ENCODE peak calls at places on chromosomes 4 and X, in five cellular contexts. R is right cardiac atrium, K is lung, F is sigmoid colon, J is IMR-90. V is an unnamed sample.

GRCh38 chr4:165360041-165360782 is 18.6 kb upstream of the CPE start:
- DNase-seq in R (no peak), J (no peak), K (no peak), F (no peak), V (no peak)

GRCh38 chr4:155705664-155706063 is 39.0 kb downstream of the GUCY1A1 start:
- DNase-seq in K (no peak), R (no peak), F (no peak), J (peak; percentile 64), V (no peak)

GRCh38 chr4:7941111-7942018 is 1.7 kb upstream of the AFAP1 start:
- DNase-seq in K (no peak), J (no peak), R (no peak), F (peak; percentile 66), V (peak; percentile 57)

GRCh38 chr4:152166567-152166966 is 369.3 kb downstream of the FBXW7 start:
- DNase-seq in F (no peak), J (no peak), R (no peak), K (no peak), V (no peak)

GRCh38 chr4:155011163-155011825 is 197.1 kb upstream of the NPY2R start:
- DNase-seq in F (no peak), J (no peak), R (no peak), K (no peak), V (no peak)

GRCh38 chr4:86592553-86593249 is 1.4 kb upstream of the PTPN13 start:
- DNase-seq in J (peak; percentile 6), F (no peak), R (no peak), K (no peak), V (no peak)

GRCh38 chr4:84750260-84750955 is 167.5 kb downstream of the CDS1 start:
- DNase-seq in K (no peak), J (peak; percentile 65), F (no peak), R (no peak), V (no peak)

GRCh38 chr4:92262371-92262770 is 41.4 kb upstream of the GRID2 start:
- DNase-seq in F (no peak), K (no peak), R (no peak), J (no peak), V (no peak)

GRCh38 chr4:163492951-163493504 is 1.5 kb upstream of the TMA16 start:
- DNase-seq in J (no peak), F (no peak), K (no peak), R (no peak), V (no peak)

GRCh38 chr4:30396772-30397475 is 323.2 kb upstream of the PCDH7 start:
- DNase-seq in F (no peak), R (no peak), K (no peak), J (peak; percentile 6), V (no peak)

GRCh38 chrX:136185409-136186022 is 38.2 kb downstream of the FHL1 start:
- DNase-seq in K (no peak), F (no peak), J (peak; percentile 47), R (no peak), V (no peak)

GRCh38 chr4:150501019-150501727 is 80.8 kb upstream of the MAB21L2 start:
- DNase-seq in J (peak; percentile 89), F (no peak), R (no peak), K (no peak), V (no peak)

GRCh38 chr4:6017800-6018199 is 431 bp downstream of the C4orf50 start:
- DNase-seq in F (no peak), K (no peak), R (no peak), J (no peak), V (no peak)

GRCh38 chr4:165308174-165308573 is 19.3 kb upstream of the MSMO1 start:
- DNase-seq in F (no peak), J (no peak), R (no peak), K (no peak), V (no peak)

GRCh38 chr4:40178672-40179071 is 18.2 kb upstream of the RHOH start:
- DNase-seq in J (no peak), F (no peak), K (no peak), R (no peak), V (no peak)

GRCh38 chr4:23368081-23368697 is 521.7 kb downstream of the PPARGC1A start:
- DNase-seq in J (peak; percentile 1), R (peak; percentile 27), F (no peak), K (peak; percentile 42), V (peak; percentile 75)

GRCh38 chr4:12729384-12729783 is 754.8 kb downstream of the RAB28 start:
- DNase-seq in F (no peak), R (no peak), J (peak; percentile 15), K (no peak), V (no peak)

GRCh38 chrX:46978341-46979291 is 66.4 kb downstream of the JADE3 start:
- DNase-seq in F (peak; percentile 76), R (peak; percentile 74), K (peak; percentile 63), J (peak; percentile 81), V (peak; percentile 75)

GRCh38 chr4:141858437-141858836 is 222.1 kb downstream of the IL15 start:
- DNase-seq in J (no peak), K (no peak), R (no peak), F (no peak), V (no peak)

GRCh38 chr4:73832651-73833237 is 3.7 kb upstream of the CXCL6 start:
- DNase-seq in R (no peak), J (peak; percentile 56), F (no peak), K (no peak), V (no peak)

GRCh38 chr4:159291176-159291575 is 188.3 kb downstream of the RAPGEF2 start:
- DNase-seq in K (no peak), F (no peak), R (no peak), J (no peak), V (no peak)

GRCh38 chrX:120402363-120402762 is 40.5 kb downstream of the ATP1B4 start:
- DNase-seq in R (no peak), F (no peak), K (no peak), J (no peak), V (no peak)

GRCh38 chr4:107888237-107888636 is 43.1 kb upstream of the CYP2U1 start:
- DNase-seq in K (no peak), J (no peak), R (no peak), F (no peak), V (no peak)

GRCh38 chr4:107891299-107891698 is 40.0 kb upstream of the CYP2U1 start:
- DNase-seq in R (no peak), J (no peak), F (no peak), K (no peak), V (no peak)

GRCh38 chr4:107893171-107894137 is 37.9 kb upstream of the CYP2U1 start:
- DNase-seq in J (peak; percentile 8), K (no peak), F (no peak), R (no peak), V (no peak)

GRCh38 chr4:107894138-107894603 is 37.2 kb upstream of the CYP2U1 start:
- DNase-seq in F (no peak), R (no peak), J (no peak), K (no peak), V (no peak)

GRCh38 chr4:107890779-107891178 is 40.6 kb upstream of the CYP2U1 start:
- DNase-seq in J (no peak), R (no peak), F (no peak), K (no peak), V (no peak)
- H3K9me3 ChIP-seq in J (no peaks in the 10 kb centered on the region), R (no peaks in the 10 kb centered on the region), F (no peaks in the 10 kb centered on the region), K (no peaks in the 10 kb centered on the region), V (peaks cover 5% of the 10 kb centered on the region)

GRCh38 chr4:95839891-95840290 is at the start of gene PDHA2:
- DNase-seq in F (no peak), R (no peak), J (no peak), K (no peak), V (peak; percentile 26)
- H3K9me3 ChIP-seq in F (no peaks in the 10 kb centered on the region), R (no peaks in the 10 kb centered on the region), J (peaks cover 9% of the 10 kb centered on the region), K (peaks cover 3% of the 10 kb centered on the region), V (no peaks in the 10 kb centered on the region)

GRCh38 chrX:142233400-142233799 is 28.3 kb upstream of the MAGEC2 start:
- DNase-seq in R (no peak), J (no peak), K (no peak), F (no peak), V (no peak)
- H3K9me3 ChIP-seq in R (no peaks in the 10 kb centered on the region), J (no peaks in the 10 kb centered on the region), K (peaks cover 8% of the 10 kb centered on the region), F (no peaks in the 10 kb centered on the region), V (peaks cover 24% of the 10 kb centered on the region)

GRCh38 chrX:57266275-57266674 is 20.2 kb upstream of the FAAH2 start:
- DNase-seq in J (no peak), F (no peak), R (no peak), K (no peak), V (no peak)

GRCh38 chrX:57265126-57265525 is 21.4 kb upstream of the FAAH2 start:
- DNase-seq in K (no peak), J (no peak), F (no peak), R (no peak), V (no peak)

GRCh38 chrX:57267308-57267707 is 19.2 kb upstream of the FAAH2 start:
- DNase-seq in F (no peak), R (no peak), K (no peak), J (no peak), V (no peak)

GRCh38 chrX:57270980-57271379 is 15.5 kb upstream of the FAAH2 start:
- DNase-seq in R (no peak), K (no peak), F (no peak), J (no peak), V (no peak)

GRCh38 chrX:57266871-57267270 is 19.6 kb upstream of the FAAH2 start:
- DNase-seq in J (no peak), K (no peak), R (no peak), F (no peak), V (no peak)
- H3K9me3 ChIP-seq in J (peaks cover 15% of the 10 kb centered on the region), K (peaks cover 29% of the 10 kb centered on the region), R (no peaks in the 10 kb centered on the region), F (no peaks in the 10 kb centered on the region), V (peaks cover 33% of the 10 kb centered on the region)

GRCh38 chr4:171650543-171650942 is 162.7 kb upstream of the GALNTL6 start:
- DNase-seq in K (no peak), F (no peak), R (no peak), J (no peak), V (peak; percentile 45)
- H3K9me3 ChIP-seq in K (peaks cover 10% of the 10 kb centered on the region), F (no peaks in the 10 kb centered on the region), R (no peaks in the 10 kb centered on the region), J (peaks cover 12% of the 10 kb centered on the region), V (no peaks in the 10 kb centered on the region)